ENCODE peak calls at places on chromosomes 6 and 20, in seven cellular contexts. One of them, this sample, is unnamed.
A peak's percentile ranks its signal among the peaks of the same experiment; 100 is the strongest.

GRCh38 chr6:132128424-132128823 is 177.3 kb upstream of the CCN2 start:
- DNase-seq in transverse colon: no peak
- DNase-seq in stimulated activated CD8-positive, alpha-beta memory T cell treated with anti-CD3 and anti-CD28 coated beads, Interleukin-4, amount 100 ng/mL, for 24 hours: no peak
- DNase-seq in left ventricle myocardium inferior: no peak
- DNase-seq in LHCN-M2: no peak
- DNase-seq in cardiac fibroblast: no peak
- DNase-seq in GM04503: no peak
- DNase-seq in this sample: no peak

GRCh38 chr6:116462516-116462915 is 1.3 kb downstream of the CALHM6 start:
- DNase-seq in transverse colon: no peak
- DNase-seq in stimulated activated CD8-positive, alpha-beta memory T cell treated with anti-CD3 and anti-CD28 coated beads, Interleukin-4, amount 100 ng/mL, for 24 hours: no peak
- DNase-seq in left ventricle myocardium inferior: no peak
- DNase-seq in LHCN-M2: no peak
- DNase-seq in cardiac fibroblast: no peak
- DNase-seq in GM04503: no peak
- DNase-seq in this sample: no peak

GRCh38 chr6:104421650-104422049 is 438.1 kb downstream of the HACE1 start:
- DNase-seq in transverse colon: no peak
- DNase-seq in stimulated activated CD8-positive, alpha-beta memory T cell treated with anti-CD3 and anti-CD28 coated beads, Interleukin-4, amount 100 ng/mL, for 24 hours: no peak
- DNase-seq in left ventricle myocardium inferior: no peak
- DNase-seq in LHCN-M2: no peak
- DNase-seq in cardiac fibroblast: no peak
- DNase-seq in GM04503: no peak
- DNase-seq in this sample: no peak

GRCh38 chr20:48600470-48600945 is 227.3 kb downstream of the PREX1 start:
- DNase-seq in transverse colon: peak; percentile 3
- DNase-seq in stimulated activated CD8-positive, alpha-beta memory T cell treated with anti-CD3 and anti-CD28 coated beads, Interleukin-4, amount 100 ng/mL, for 24 hours: no peak
- DNase-seq in left ventricle myocardium inferior: no peak
- DNase-seq in LHCN-M2: no peak
- DNase-seq in cardiac fibroblast: no peak
- DNase-seq in GM04503: no peak
- DNase-seq in this sample: no peak

GRCh38 chr6:153058291-153058690 is 55.8 kb upstream of the MTRF1L start:
- DNase-seq in transverse colon: no peak
- DNase-seq in stimulated activated CD8-positive, alpha-beta memory T cell treated with anti-CD3 and anti-CD28 coated beads, Interleukin-4, amount 100 ng/mL, for 24 hours: no peak
- DNase-seq in left ventricle myocardium inferior: no peak
- DNase-seq in LHCN-M2: no peak
- DNase-seq in cardiac fibroblast: peak; percentile 17
- DNase-seq in GM04503: no peak
- DNase-seq in this sample: no peak

GRCh38 chr6:167424060-167424673 is 99.3 kb downstream of the TTLL2 start:
- DNase-seq in transverse colon: no peak
- DNase-seq in stimulated activated CD8-positive, alpha-beta memory T cell treated with anti-CD3 and anti-CD28 coated beads, Interleukin-4, amount 100 ng/mL, for 24 hours: no peak
- DNase-seq in left ventricle myocardium inferior: no peak
- DNase-seq in LHCN-M2: no peak
- DNase-seq in cardiac fibroblast: no peak
- DNase-seq in GM04503: no peak
- DNase-seq in this sample: no peak

GRCh38 chr20:50646483-50646996 is 44.8 kb downstream of the RIPOR3 start:
- DNase-seq in transverse colon: no peak
- DNase-seq in stimulated activated CD8-positive, alpha-beta memory T cell treated with anti-CD3 and anti-CD28 coated beads, Interleukin-4, amount 100 ng/mL, for 24 hours: no peak
- DNase-seq in left ventricle myocardium inferior: no peak
- DNase-seq in LHCN-M2: peak; percentile 66
- DNase-seq in cardiac fibroblast: peak; percentile 90
- DNase-seq in GM04503: peak; percentile 82
- DNase-seq in this sample: no peak

GRCh38 chr6:21769405-21769851 is 175.9 kb downstream of the SOX4 start:
- DNase-seq in transverse colon: no peak
- DNase-seq in stimulated activated CD8-positive, alpha-beta memory T cell treated with anti-CD3 and anti-CD28 coated beads, Interleukin-4, amount 100 ng/mL, for 24 hours: no peak
- DNase-seq in left ventricle myocardium inferior: no peak
- DNase-seq in LHCN-M2: peak; percentile 89
- DNase-seq in cardiac fibroblast: peak; percentile 98
- DNase-seq in GM04503: peak; percentile 67
- DNase-seq in this sample: no peak

GRCh38 chr6:146027586-146028249 is 1.1 kb upstream of the GRM1 start:
- DNase-seq in transverse colon: peak; percentile 6
- DNase-seq in stimulated activated CD8-positive, alpha-beta memory T cell treated with anti-CD3 and anti-CD28 coated beads, Interleukin-4, amount 100 ng/mL, for 24 hours: no peak
- DNase-seq in left ventricle myocardium inferior: no peak
- DNase-seq in LHCN-M2: no peak
- DNase-seq in cardiac fibroblast: no peak
- DNase-seq in GM04503: no peak
- DNase-seq in this sample: no peak